ENCODE peak calls at places on chromosome 2, in ten cellular contexts. Z is SK-MEL-5; O is RPMI7951; Q is endothelial cell; J is NT2/D1; K is T47D; B is AG10803; N is KG1; A is activated naive CD4-positive, alpha-beta T cell; Y is caudate nucleus. M is an unnamed sample.

GRCh38 chr2:54336136-54336976 is 80.3 kb upstream of the TSPYL6 start:
- DNase-seq in N (no peak), Y (no peak), A (no peak), Q (no peak), O (peak; percentile 65), K (no peak), Z (peak; percentile 53), J (no peak), B (peak; percentile 94), M (no peak)

GRCh38 chr2:188869560-188869959 is 104.6 kb upstream of the COL3A1 start:
- DNase-seq in Y (no peak), Z (no peak), O (peak; percentile 4), B (peak; percentile 51), K (no peak), J (no peak), Q (no peak), A (no peak), N (no peak), M (no peak)

GRCh38 chr2:144553379-144553778 is 33.5 kb upstream of the ZEB2 start:
- DNase-seq in Y (no peak), O (peak; percentile 70), Z (no peak), J (no peak), B (peak; percentile 62), A (no peak), Q (no peak), K (no peak), N (no peak), M (peak; percentile 68)

GRCh38 chr2:54455584-54456525 is at the start of gene SPTBN1:
- DNase-seq in A (no peak), Z (peak; percentile 93), K (peak; percentile 67), J (peak; percentile 72), N (no peak), Q (peak; percentile 94), O (peak; percentile 92), Y (peak; percentile 94), B (peak; percentile 93), M (peak; percentile 90)

GRCh38 chr2:54772110-54772509 is 48.6 kb downstream of the EML6 start:
- DNase-seq in N (no peak), Q (no peak), A (no peak), O (peak; percentile 75), J (no peak), Y (no peak), B (peak; percentile 74), Z (no peak), K (no peak), M (peak; percentile 51)

GRCh38 chr2:141021109-141021508 is 1109.7 kb downstream of the LRP1B start:
- DNase-seq in B (peak; percentile 68), J (no peak), O (peak; percentile 51), Q (no peak), N (no peak), K (no peak), Z (no peak), A (no peak), Y (no peak), M (peak; percentile 2)

GRCh38 chr2:10120938-10121574 is 1.5 kb upstream of the RRM2 start:
- DNase-seq in Q (no peak), N (no peak), K (peak; percentile 47), O (peak; percentile 61), A (no peak), B (no peak), Z (peak; percentile 55), Y (no peak), J (no peak), M (peak; percentile 57)

GRCh38 chr2:120658285-120659158 is 77.1 kb upstream of the GLI2 start:
- DNase-seq in O (no peak), N (no peak), A (no peak), Z (no peak), Q (no peak), Y (no peak), J (no peak), K (no peak), B (no peak), M (no peak)

GRCh38 chr2:174172802-174173355 is 75.5 kb downstream of the OLA1 start:
- DNase-seq in K (no peak), A (no peak), O (no peak), N (no peak), B (no peak), Q (no peak), J (no peak), Z (no peak), Y (no peak), M (no peak)

GRCh38 chr2:235026137-235026536 is 74.3 kb downstream of the SH3BP4 start:
- DNase-seq in O (peak; percentile 94), K (peak; percentile 54), N (no peak), Y (no peak), A (no peak), Q (no peak), Z (no peak), B (peak; percentile 87), J (no peak), M (peak; percentile 92)

GRCh38 chr2:160576054-160576499 is 82.5 kb upstream of the RBMS1 start:
- DNase-seq in K (no peak), Y (no peak), Z (no peak), O (no peak), N (no peak), B (peak; percentile 56), A (no peak), Q (no peak), J (no peak), M (no peak)

GRCh38 chr2:232487385-232488096 is at the start of gene ECEL1:
- DNase-seq in B (no peak), O (no peak), K (no peak), J (no peak), Y (no peak), Q (no peak), N (no peak), Z (no peak), A (no peak), M (no peak)

GRCh38 chr2:143231257-143231650 is 102.0 kb downstream of the ARHGAP15 start:
- DNase-seq in Q (no peak), K (no peak), Z (no peak), J (no peak), N (no peak), Y (no peak), B (no peak), O (no peak), A (no peak), M (no peak)

GRCh38 chr2:218671654-218672566 is at the start of the genes RNF25 and STK36:
- DNase-seq in O (peak; percentile 92), J (peak; percentile 85), K (peak; percentile 86), A (peak; percentile 67), B (peak; percentile 89), N (peak; percentile 52), Z (peak; percentile 90), Y (peak; percentile 85), Q (peak; percentile 79), M (peak; percentile 90)

GRCh38 chr2:233468746-233469110 is 97.9 kb downstream of the USP40 start:
- DNase-seq in O (no peak), B (no peak), K (no peak), Y (no peak), Z (no peak), A (no peak), J (no peak), N (no peak), Q (no peak), M (no peak)

GRCh38 chr2:185738679-185739472 is at the start of gene FSIP2:
- DNase-seq in O (peak; percentile 84), N (peak; percentile 19), K (no peak), Y (no peak), J (peak; percentile 92), B (peak; percentile 39), Q (peak; percentile 98), A (no peak), Z (peak; percentile 84), M (peak; percentile 65)

GRCh38 chr2:24077879-24078278 is 1.8 kb upstream of the SF3B6 start:
- DNase-seq in J (no peak), Y (no peak), N (no peak), K (no peak), B (no peak), O (no peak), A (no peak), Q (no peak), Z (no peak), M (no peak)

GRCh38 chr2:28251337-28251736 is 141.3 kb upstream of the FOSL2 start:
- DNase-seq in Z (no peak), K (no peak), O (no peak), B (no peak), Y (no peak), J (no peak), N (no peak), Q (no peak), A (no peak), M (no peak)

GRCh38 chr2:20514596-20515269 is 67.9 kb downstream of the RHOB start:
- DNase-seq in Y (no peak), O (peak; percentile 91), Q (no peak), N (no peak), J (peak; percentile 38), K (no peak), B (peak; percentile 91), A (no peak), Z (no peak), M (peak; percentile 97)

GRCh38 chr2:155481141-155481540 is 782.6 kb downstream of the KCNJ3 start:
- DNase-seq in A (no peak), J (no peak), B (no peak), Q (no peak), N (no peak), O (no peak), Y (no peak), Z (no peak), K (no peak), M (no peak)

GRCh38 chr2:149538138-149538833 is 49.3 kb downstream of the MMADHC start:
- DNase-seq in O (no peak), Q (no peak), K (no peak), J (no peak), A (no peak), Y (no peak), N (no peak), Z (no peak), B (no peak), M (peak; percentile 46)

GRCh38 chr2:63589148-63589972 is 597 bp downstream of the MDH1 start:
- DNase-seq in N (no peak), O (peak; percentile 9), K (no peak), J (peak; percentile 23), Y (peak; percentile 47), A (no peak), B (no peak), Z (peak; percentile 34), Q (no peak), M (no peak)

GRCh38 chr2:159960413-159960812 is 102.0 kb downstream of the PLA2R1 start:
- DNase-seq in Z (peak; percentile 2), B (peak; percentile 79), K (no peak), O (peak; percentile 78), N (no peak), A (no peak), Q (no peak), J (no peak), Y (no peak), M (peak; percentile 73)

GRCh38 chr2:107534926-107535325 is 291.8 kb upstream of the RGPD4 start:
- DNase-seq in O (no peak), Q (no peak), J (no peak), B (no peak), N (no peak), A (no peak), K (no peak), Y (no peak), Z (no peak), M (no peak)

GRCh38 chr2:7089898-7090510 is 172.8 kb downstream of the RNF144A start:
- DNase-seq in Y (no peak), Q (no peak), K (no peak), Z (no peak), N (no peak), B (no peak), O (no peak), A (no peak), J (no peak), M (no peak)

GRCh38 chr2:99348173-99348572 is 11.0 kb downstream of the EIF5B start:
- DNase-seq in J (no peak), O (no peak), Q (no peak), B (no peak), Z (no peak), N (no peak), K (no peak), A (no peak), Y (no peak), M (no peak)

GRCh38 chr2:229273384-229274338 is 2.6 kb upstream of the PID1 start:
- DNase-seq in J (peak; percentile 75), N (no peak), Q (peak; percentile 55), Z (peak; percentile 93), Y (peak; percentile 32), B (peak; percentile 81), A (no peak), O (peak; percentile 89), K (peak; percentile 89), M (peak; percentile 72)

GRCh38 chr2:97770450-97770849 is 57.1 kb downstream of the ZAP70 start:
- DNase-seq in O (no peak), Y (no peak), B (no peak), N (no peak), A (no peak), Q (no peak), J (peak; percentile 87), K (no peak), Z (no peak), M (no peak)